ENCODE peak calls at places on chromosome 22, in ten cellular contexts. D is kidney, I is Peyer's patch, S is mammary epithelial cell, C is mucosa of descending colon, L is left ventricle myocardium inferior, V is upper lobe of right lung, J is hepatocyte, H is body of pancreas, Y is ovary. N is an unnamed sample.

GRCh38 chr22:48253573-48253972 is 1491.1 kb downstream of the TBC1D22A start:
- DNase-seq in D (no peak), I (no peak), S (no peak), C (no peak), L (no peak), V (no peak), J (no peak), H (no peak), Y (no peak), N (no peak)

GRCh38 chr22:22042599-22043295 is 60.2 kb upstream of the TOP3B start:
- DNase-seq in D (no peak), I (no peak), S (no peak), C (no peak), L (no peak), V (no peak), J (no peak), H (no peak), Y (no peak), N (no peak)

GRCh38 chr22:22673628-22674027 is 29.2 kb downstream of the GGTLC2 start:
- DNase-seq in D (no peak), I (no peak), S (no peak), C (no peak), L (no peak), V (no peak), J (no peak), H (no peak), Y (no peak), N (no peak)

GRCh38 chr22:33803371-33803770 is 116.9 kb downstream of the LARGE1 start:
- DNase-seq in D (no peak), I (no peak), S (peak; percentile 75), C (no peak), L (no peak), V (no peak), J (peak; percentile 46), H (peak; percentile 5), Y (no peak), N (no peak)

GRCh38 chr22:47000888-47001287 is 238.4 kb downstream of the TBC1D22A start:
- DNase-seq in D (no peak), I (no peak), S (peak; percentile 7), C (no peak), L (no peak), V (no peak), J (no peak), H (no peak), Y (no peak), N (no peak)

GRCh38 chr22:44211946-44212930 is 31.5 kb downstream of the PARVG start:
- DNase-seq in D (no peak), I (peak; percentile 40), S (no peak), C (no peak), L (no peak), V (no peak), J (no peak), H (no peak), Y (peak; percentile 9), N (no peak)

GRCh38 chr22:43129426-43130425 is 13.5 kb downstream of the MCAT start:
- DNase-seq in D (no peak), I (no peak), S (no peak), C (no peak), L (no peak), V (no peak), J (no peak), H (no peak), Y (no peak), N (no peak)

GRCh38 chr22:49749885-49750510 is 77.7 kb downstream of the BRD1 start:
- DNase-seq in D (peak; percentile 60), I (no peak), S (no peak), C (peak; percentile 31), L (no peak), V (peak; percentile 48), J (no peak), H (no peak), Y (no peak), N (no peak)

GRCh38 chr22:47552541-47553205 is 790.2 kb downstream of the TBC1D22A start:
- DNase-seq in D (peak; percentile 46), I (no peak), S (no peak), C (no peak), L (no peak), V (no peak), J (no peak), H (no peak), Y (no peak), N (no peak)

GRCh38 chr22:31099386-31099785 is 8.0 kb downstream of the SELENOM start:
- DNase-seq in D (no peak), I (no peak), S (no peak), C (no peak), L (no peak), V (no peak), J (peak; percentile 13), H (no peak), Y (no peak), N (no peak)

GRCh38 chr22:31102441-31103081 is 4.8 kb downstream of the SELENOM start:
- DNase-seq in D (peak; percentile 91), I (peak; percentile 66), S (peak; percentile 58), C (peak; percentile 75), L (peak; percentile 72), V (no peak), J (peak; percentile 94), H (peak; percentile 59), Y (peak; percentile 66), N (peak; percentile 84)

GRCh38 chr22:31103111-31103510 is 4.3 kb downstream of the SELENOM start:
- DNase-seq in D (no peak), I (peak; percentile 21), S (no peak), C (no peak), L (no peak), V (no peak), J (no peak), H (no peak), Y (no peak), N (no peak)

GRCh38 chr22:31099841-31100761 is 7.3 kb downstream of the SELENOM start:
- DNase-seq in D (no peak), I (peak; percentile 46), S (no peak), C (peak; percentile 43), L (no peak), V (no peak), J (no peak), H (no peak), Y (peak; percentile 25), N (no peak)

DNA sequence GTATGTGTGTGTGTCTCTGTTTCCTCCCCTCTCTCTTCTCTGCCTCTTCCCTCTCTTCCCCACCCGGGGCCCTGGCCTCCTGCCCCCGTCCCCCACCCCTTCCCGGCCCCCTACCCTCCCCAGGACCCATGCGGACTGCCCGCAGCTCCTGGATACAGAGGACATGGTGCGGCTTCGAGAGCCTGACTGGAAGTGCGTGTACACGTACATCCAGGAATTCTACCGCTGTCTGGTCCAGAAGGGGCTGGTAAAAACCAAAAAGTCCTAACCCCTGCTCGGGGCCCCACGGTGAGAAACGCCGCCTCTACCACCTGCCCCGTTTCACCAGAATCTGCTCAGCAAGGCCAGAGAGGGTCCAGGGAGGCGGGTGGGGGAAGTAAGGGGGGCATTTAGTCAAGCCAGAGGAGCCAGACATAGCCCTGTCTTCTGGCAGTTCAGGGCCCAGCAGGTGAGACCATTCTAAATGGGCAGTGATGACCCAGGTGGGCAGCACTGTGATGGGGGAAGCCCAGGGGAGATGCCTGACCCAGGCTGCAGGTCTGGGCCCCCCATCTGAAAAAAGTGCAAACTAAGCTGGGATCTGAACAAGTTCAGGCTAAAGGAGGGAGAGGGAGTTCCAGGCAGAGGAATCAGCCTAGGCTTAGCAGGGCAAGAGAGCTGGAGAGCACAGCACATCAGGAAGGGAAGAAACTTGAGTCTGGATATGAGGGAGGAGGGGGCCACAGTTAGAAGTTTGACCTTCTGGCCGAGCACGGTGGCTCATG is 6.4 kb downstream of the SELENOM start:
- DNase-seq in D (no peak), I (peak; percentile 45), S (no peak), C (no peak), L (no peak), V (no peak), J (no peak), H (no peak), Y (no peak), N (no peak)
- H3K4me1 ChIP-seq in D (peaks cover 8% of the 10 kb centered on the region), I (no peaks in the 10 kb centered on the region), S (peaks cover 3% of the 10 kb centered on the region), C (peaks cover 6% of the 10 kb centered on the region), L (peaks cover 88% of the 10 kb centered on the region), V (peaks cover 4% of the 10 kb centered on the region), J (peaks cover 13% of the 10 kb centered on the region), H (peaks cover 5% of the 10 kb centered on the region), Y (peaks cover 8% of the 10 kb centered on the region), N (peaks cover 5% of the 10 kb centered on the region)

DNA sequence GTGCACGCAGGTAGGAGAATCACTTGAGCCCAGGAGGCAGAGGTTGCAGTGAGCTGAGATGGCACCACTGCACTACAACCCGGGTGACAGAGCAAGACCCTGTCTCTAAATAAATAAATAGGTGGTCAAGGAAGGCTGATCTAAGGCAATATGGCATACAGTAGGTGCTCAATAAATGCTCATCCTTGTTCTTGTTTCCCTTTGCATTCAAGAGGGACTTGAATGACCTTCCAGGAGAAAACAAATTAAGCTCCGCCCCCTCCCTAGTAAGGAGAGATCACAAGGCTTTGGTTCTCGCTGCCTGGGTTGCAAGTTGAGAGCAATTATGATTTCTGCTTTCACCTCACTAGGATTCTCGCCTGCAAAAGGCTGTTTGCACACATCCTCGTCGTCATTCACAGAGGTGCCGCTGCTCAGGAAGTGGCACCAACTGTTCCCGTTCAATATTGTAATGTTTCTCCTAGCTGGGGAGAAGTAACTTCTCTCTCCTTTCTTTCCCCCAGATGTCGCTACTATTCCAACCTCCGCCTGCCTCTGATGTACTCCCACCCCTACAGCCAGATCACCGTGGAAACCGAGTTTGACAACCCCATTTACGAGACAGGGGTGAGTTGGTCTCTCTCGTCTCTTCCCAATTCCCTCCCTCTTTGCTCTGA is 51.8 kb upstream of the ASPHD2 start:
- DNase-seq in D (no peak), I (no peak), S (no peak), C (no peak), L (no peak), V (no peak), J (no peak), H (no peak), Y (no peak), N (no peak)
- TF ChIP-seq CTCF in D (no peak), I (no peak), S (no peak), C (no peak), L (no peak), V (no peak), J (peak; percentile 11), H (no peak), Y (no peak), N (no peak)

GRCh38 chr22:35322126-35322525 is 22.4 kb downstream of the TOM1 start:
- DNase-seq in D (no peak), I (no peak), S (no peak), C (no peak), L (peak; percentile 62), V (no peak), J (no peak), H (no peak), Y (no peak), N (no peak)
- H3K36me3 ChIP-seq in D (peaks cover 50% of the 10 kb centered on the region), I (no peaks in the 10 kb centered on the region), S (no peaks in the 10 kb centered on the region), C (peaks cover 15% of the 10 kb centered on the region), L (peaks cover 95% of the 10 kb centered on the region), V (peaks cover 94% of the 10 kb centered on the region), J (no peaks in the 10 kb centered on the region), H (peaks cover 8% of the 10 kb centered on the region), Y (no peaks in the 10 kb centered on the region), N (peaks cover 98% of the 10 kb centered on the region)

DNA sequence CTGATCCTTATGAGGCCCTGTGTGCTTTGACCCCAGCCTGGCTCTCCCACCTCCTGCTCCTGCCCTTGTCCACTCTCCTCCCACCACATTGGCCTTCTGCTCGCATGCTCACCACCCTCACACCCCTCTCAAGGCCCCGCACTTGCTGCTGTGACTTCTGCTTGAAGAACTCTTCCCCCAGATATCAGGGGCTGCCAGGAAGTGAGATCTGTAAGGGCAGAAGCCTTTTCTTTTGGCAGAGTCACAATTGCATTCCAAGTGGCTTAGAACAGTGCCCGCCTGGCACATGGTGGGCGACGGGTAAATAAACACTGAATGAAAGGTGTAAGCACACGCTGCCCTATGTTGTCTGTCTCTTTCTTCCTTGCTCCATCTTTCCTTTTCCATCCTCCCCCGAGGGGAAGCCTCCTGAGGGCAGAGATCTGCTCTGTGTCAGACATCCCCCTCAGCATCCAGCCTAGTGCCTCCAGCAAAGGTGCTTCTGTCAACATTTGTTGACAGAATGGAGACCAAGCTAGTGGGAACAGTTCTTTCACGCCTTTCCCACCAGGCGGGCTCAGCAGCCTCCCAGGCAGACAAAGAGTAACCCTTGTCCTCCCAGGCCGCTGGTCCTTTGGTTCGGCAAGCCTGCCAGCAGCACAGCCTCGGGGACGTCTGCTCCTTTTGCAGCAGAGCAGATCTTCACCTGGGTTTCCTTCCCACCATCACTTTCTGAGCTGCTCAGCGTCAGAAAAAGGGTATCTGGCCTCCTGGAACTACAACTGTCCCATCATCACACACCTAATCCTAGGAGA is 10.0 kb upstream of the PEX26 start:
- DNase-seq in D (peak; percentile 54), I (no peak), S (no peak), C (no peak), L (no peak), V (peak; percentile 47), J (no peak), H (no peak), Y (no peak), N (peak; percentile 5)
- H3K4me1 ChIP-seq in D (peaks cover 7% of the 10 kb centered on the region), I (peaks cover 17% of the 10 kb centered on the region), S (peaks cover 53% of the 10 kb centered on the region), C (peaks cover 28% of the 10 kb centered on the region), L (peaks cover 22% of the 10 kb centered on the region), V (no peaks in the 10 kb centered on the region), J (peaks cover 20% of the 10 kb centered on the region), H (peaks cover 2% of the 10 kb centered on the region), Y (peaks cover 2% of the 10 kb centered on the region), N (no peaks in the 10 kb centered on the region)

N was measured in adrenal gland.